ENCODE peak calls at places on chromosomes 1 and 21, in nine cellular contexts. Q, M, I, O, A, P, N, K and S are unnamed samples.

GRCh38 chr1:24735156-24735618 is 10.1 kb upstream of the CLIC4 start:
- DNase-seq in Q (no peak), K (no peak), M (no peak), A (no peak), P (no peak), I (no peak), N (no peak), O (no peak), S (no peak)

GRCh38 chr1:221247050-221247449 is 367.8 kb downstream of the HLX start:
- DNase-seq in K (no peak), I (no peak), O (no peak), N (no peak), M (no peak), Q (no peak), P (no peak), A (no peak), S (no peak)

GRCh38 chr1:45834689-45835088 is 31.3 kb downstream of the MAST2 start:
- DNase-seq in Q (no peak), A (no peak), O (no peak), P (no peak), I (no peak), M (no peak), N (no peak), K (no peak), S (no peak)

GRCh38 chr1:37515185-37516034 is 844 bp upstream of the MEAF6 start:
- DNase-seq in Q (no peak), N (no peak), P (peak; percentile 16), A (no peak), I (no peak), O (no peak), K (no peak), M (no peak), S (no peak)

GRCh38 chr1:226110249-226111108 is 48.0 kb downstream of the H3-3A start:
- DNase-seq in A (peak; percentile 79), M (peak; percentile 41), K (no peak), N (peak; percentile 72), I (peak; percentile 60), P (peak; percentile 40), O (peak; percentile 82), Q (peak; percentile 89), S (peak; percentile 57)

GRCh38 chr1:11893907-11894251 is 32.3 kb downstream of the KIAA2013 start:
- DNase-seq in K (no peak), P (no peak), I (peak; percentile 54), Q (peak; percentile 77), N (peak; percentile 53), O (peak; percentile 81), A (peak; percentile 79), M (no peak), S (peak; percentile 72)

GRCh38 chr21:34029724-34030528 is 43.5 kb upstream of the MRPS6 start:
- DNase-seq in O (peak; percentile 46), I (peak; percentile 41), A (peak; percentile 19), N (peak; percentile 88), P (peak; percentile 33), Q (peak; percentile 50), M (no peak), K (no peak), S (peak; percentile 28)

GRCh38 chr1:42335809-42336518 is 929 bp upstream of the FOXJ3 start:
- DNase-seq in P (no peak), M (no peak), K (no peak), I (peak; percentile 1), O (peak; percentile 15), A (no peak), Q (no peak), N (peak; percentile 55), S (no peak)

GRCh38 chr1:85224734-85225623 is 24.2 kb upstream of the SYDE2 start:
- DNase-seq in N (no peak), Q (peak; percentile 44), O (no peak), M (no peak), I (no peak), K (no peak), A (peak; percentile 82), P (no peak), S (no peak)

GRCh38 chr1:6025269-6026094 is 20.2 kb upstream of the KCNAB2 start:
- DNase-seq in O (no peak), K (no peak), M (no peak), A (no peak), N (peak; percentile 64), Q (peak; percentile 63), I (no peak), P (peak; percentile 42), S (no peak)

GRCh38 chr1:23957096-23957495 is 2.5 kb upstream of the PNRC2 start:
- DNase-seq in A (peak; percentile 45), I (no peak), M (no peak), P (peak; percentile 49), O (no peak), Q (no peak), K (no peak), N (no peak), S (no peak)

GRCh38 chr21:44058652-44058964 is 46.5 kb downstream of the TRAPPC10 start:
- DNase-seq in K (no peak), N (no peak), O (no peak), Q (no peak), M (no peak), I (no peak), P (no peak), A (no peak), S (no peak)

GRCh38 chr21:38787461-38788274 is 18.1 kb upstream of the ETS2 start:
- DNase-seq in O (no peak), K (no peak), N (peak; percentile 94), A (peak; percentile 89), P (peak; percentile 75), M (no peak), Q (no peak), I (no peak), S (no peak)

GRCh38 chr1:199734186-199734585 is 293.3 kb upstream of the NR5A2 start:
- DNase-seq in O (no peak), K (no peak), M (no peak), Q (no peak), I (no peak), A (no peak), N (no peak), P (no peak), S (no peak)

GRCh38 chr1:228955691-228956090 is 220.4 kb downstream of the RHOU start:
- DNase-seq in Q (no peak), K (no peak), P (no peak), I (no peak), O (no peak), M (no peak), N (peak; percentile 8), A (no peak), S (no peak)

GRCh38 chr1:48831579-48831978 is 54.9 kb upstream of the BEND5 start:
- DNase-seq in A (no peak), M (no peak), K (no peak), O (no peak), I (no peak), P (no peak), Q (no peak), N (no peak), S (no peak)

GRCh38 chr1:77866296-77866695 is 22.1 kb upstream of the NEXN start:
- DNase-seq in P (no peak), Q (no peak), M (no peak), O (no peak), N (peak; percentile 60), A (no peak), I (no peak), K (no peak), S (no peak)

GRCh38 chr1:41664861-41665640 is 180.6 kb upstream of the EDN2 start:
- DNase-seq in M (no peak), O (peak; percentile 69), I (no peak), P (peak; percentile 93), Q (no peak), A (peak; percentile 54), K (no peak), N (peak; percentile 92), S (no peak)

GRCh38 chr1:196660912-196661311 is 9.1 kb downstream of the CFH start:
- DNase-seq in Q (no peak), O (peak; percentile 7), M (no peak), N (peak; percentile 69), A (no peak), P (no peak), I (peak; percentile 13), K (no peak), S (no peak)

GRCh38 chr1:218495931-218496330 is 150.8 kb downstream of the TGFB2 start:
- DNase-seq in N (peak; percentile 31), A (no peak), Q (no peak), I (no peak), O (no peak), P (no peak), K (no peak), M (no peak), S (no peak)

GRCh38 chr1:89459081-89459480 is 65.5 kb upstream of the LRRC8B start:
- DNase-seq in I (no peak), P (no peak), N (no peak), K (no peak), M (no peak), Q (no peak), A (no peak), O (no peak), S (no peak)

GRCh38 chr21:29155118-29155932 is 24.9 kb downstream of the MAP3K7CL start:
- DNase-seq in P (peak; percentile 52), A (peak; percentile 17), O (peak; percentile 55), M (no peak), N (peak; percentile 73), K (no peak), Q (peak; percentile 75), I (no peak), S (no peak)

GRCh38 chr1:242523968-242524570 is 428 bp downstream of the PLD5 start:
- DNase-seq in I (no peak), M (no peak), P (peak; percentile 18), K (peak; percentile 41), O (peak; percentile 30), Q (peak; percentile 27), N (no peak), A (peak; percentile 71), S (no peak)

GRCh38 chr1:5758859-5759578 is 233.2 kb downstream of the NPHP4 start:
- DNase-seq in O (no peak), A (no peak), N (no peak), K (no peak), Q (peak; percentile 23), I (no peak), M (no peak), P (no peak), S (no peak)

GRCh38 chr1:25460020-25460419 is 29.3 kb downstream of the MACO1 start:
- DNase-seq in A (no peak), Q (peak; percentile 48), K (no peak), M (no peak), P (no peak), O (no peak), N (no peak), I (no peak), S (no peak)

GRCh38 chr1:45767035-45767434 is 16.6 kb upstream of the IPP start:
- DNase-seq in K (no peak), N (peak; percentile 50), I (no peak), P (no peak), A (no peak), Q (no peak), O (no peak), M (no peak), S (no peak)

GRCh38 chr1:77430966-77431735 is 149.3 kb downstream of the AK5 start:
- DNase-seq in M (no peak), Q (no peak), N (no peak), K (no peak), P (no peak), I (peak; percentile 45), O (no peak), A (no peak), S (peak; percentile 10)

GRCh38 chr21:35616090-35616489 is 444.2 kb downstream of the SETD4 start:
- DNase-seq in O (no peak), K (no peak), I (no peak), N (peak; percentile 59), Q (no peak), P (no peak), A (no peak), M (no peak), S (no peak)

GRCh38 chr1:76144233-76144632 is 69.7 kb downstream of the ST6GALNAC3 start:
- DNase-seq in N (no peak), P (no peak), O (no peak), K (no peak), A (no peak), Q (no peak), M (no peak), I (no peak), S (no peak)

GRCh38 chr1:63632110-63632509 is 38.9 kb downstream of the PGM1 start:
- DNase-seq in P (no peak), O (no peak), N (no peak), Q (no peak), K (no peak), I (no peak), A (no peak), M (no peak), S (no peak)

GRCh38 chr1:108852541-108852940 is 4.4 kb downstream of the AKNAD1 start:
- DNase-seq in N (no peak), I (no peak), A (no peak), Q (no peak), K (no peak), M (no peak), O (no peak), P (no peak), S (no peak)